ENCODE peak calls at places on chromosomes 1 and 21, in five cellular contexts. R is heart left ventricle, V is hepatocyte, Q is H1, Z is prostate gland. H is an unnamed sample.

GRCh38 chr1:117638759-117639158 is 32.9 kb downstream of the TENT5C start:
- DNase-seq in Q (no peak), R (no peak), V (no peak), Z (no peak), H (no peak)

GRCh38 chr1:50783286-50783685 is 176.8 kb downstream of the FAF1 start:
- DNase-seq in Z (no peak), Q (no peak), R (no peak), V (no peak), H (no peak)

GRCh38 chr1:202501281-202501680 is 152.8 kb downstream of the PPP1R12B start:
- DNase-seq in V (peak; percentile 23), Q (no peak), R (no peak), Z (peak; percentile 7), H (no peak)

GRCh38 chr1:1483714-1484113 is 12.1 kb downstream of the ATAD3B start:
- DNase-seq in V (no peak), R (no peak), Q (no peak), Z (no peak), H (no peak)

GRCh38 chr1:230900984-230901383 is 32.7 kb upstream of the C1orf198 start:
- DNase-seq in Q (no peak), R (no peak), Z (no peak), V (no peak), H (no peak)

GRCh38 chr1:16012590-16013219 is 5.1 kb downstream of the HSPB7 start:
- DNase-seq in V (peak; percentile 92), R (peak; percentile 81), Z (peak; percentile 54), Q (peak; percentile 64), H (peak; percentile 74)

GRCh38 chr1:115545791-115546733 is 95.7 kb upstream of the VANGL1 start:
- DNase-seq in Q (peak; percentile 56), Z (peak; percentile 30), V (peak; percentile 86), R (peak; percentile 25), H (peak; percentile 68)

GRCh38 chr1:226121587-226122400 is 59.3 kb downstream of the H3-3A start:
- DNase-seq in Z (peak; percentile 60), R (peak; percentile 70), Q (no peak), V (peak; percentile 87), H (peak; percentile 72)

GRCh38 chr1:43358121-43358745 is 548 bp upstream of the CDC20 start:
- DNase-seq in R (no peak), Q (no peak), V (peak; percentile 57), Z (no peak), H (no peak)

GRCh38 chr1:205351984-205352713 is 4.6 kb downstream of the KLHDC8A start:
- DNase-seq in V (peak; percentile 54), Z (no peak), R (no peak), Q (no peak), H (no peak)

GRCh38 chr1:234863596-234863995 is 253.6 kb upstream of the IRF2BP2 start:
- DNase-seq in V (no peak), Q (no peak), Z (peak; percentile 31), R (no peak), H (no peak)

GRCh38 chr21:28636988-28637691 is 355.5 kb downstream of the LTN1 start:
- DNase-seq in Z (no peak), Q (no peak), R (no peak), V (no peak), H (no peak)

GRCh38 chr21:44603911-44604310 is 3.5 kb downstream of the KRTAP10-7 start:
- DNase-seq in Q (no peak), R (no peak), V (no peak), Z (no peak), H (no peak)

GRCh38 chr1:1889090-1889750 is 1.7 kb downstream of the GNB1 start:
- DNase-seq in Z (no peak), V (no peak), R (no peak), Q (no peak), H (no peak)

GRCh38 chr1:37240897-37241296 is 206.6 kb upstream of the GRIK3 start:
- DNase-seq in R (no peak), Q (no peak), Z (no peak), V (no peak), H (no peak)

DNA sequence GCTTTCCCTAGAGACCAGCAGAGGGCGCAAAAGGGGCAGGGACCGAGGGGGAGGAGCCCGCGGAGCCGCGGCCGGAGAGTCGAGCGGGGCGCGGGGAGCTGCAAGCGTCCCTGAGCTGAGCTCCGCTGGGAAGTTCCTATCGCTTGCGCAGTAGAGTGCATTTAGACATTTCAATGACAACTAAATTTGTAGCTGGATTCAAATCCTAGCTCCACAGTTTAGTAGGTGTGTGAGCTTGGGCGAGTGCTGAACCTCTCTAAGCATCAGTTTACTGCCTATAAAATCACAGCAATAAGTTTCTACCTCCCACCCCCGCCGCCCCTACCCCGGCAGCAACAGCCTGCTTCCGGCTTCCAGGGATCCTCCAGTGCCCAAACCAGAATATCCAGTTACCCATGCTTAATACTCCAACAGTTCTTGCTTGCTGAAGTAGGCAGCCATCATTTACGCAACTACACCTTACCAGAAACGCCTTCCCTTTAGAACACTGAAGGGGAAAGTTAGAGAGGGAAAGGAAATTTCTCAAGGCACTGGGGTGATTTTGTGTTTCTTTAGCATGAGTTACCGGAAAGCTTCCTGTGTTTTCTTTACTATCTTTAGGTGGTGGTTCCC is 9.1 kb downstream of the TLR5 start:
- DNase-seq in Z (peak; percentile 89), Q (peak; percentile 70), R (peak; percentile 84), V (peak; percentile 94), H (peak; percentile 91)
- H3K27me3 ChIP-seq in Z (no peaks in the 10 kb centered on the region), Q (peaks cover 7% of the 10 kb centered on the region), R (no peaks in the 10 kb centered on the region), V (no peaks in the 10 kb centered on the region), H (no peaks in the 10 kb centered on the region)

DNA sequence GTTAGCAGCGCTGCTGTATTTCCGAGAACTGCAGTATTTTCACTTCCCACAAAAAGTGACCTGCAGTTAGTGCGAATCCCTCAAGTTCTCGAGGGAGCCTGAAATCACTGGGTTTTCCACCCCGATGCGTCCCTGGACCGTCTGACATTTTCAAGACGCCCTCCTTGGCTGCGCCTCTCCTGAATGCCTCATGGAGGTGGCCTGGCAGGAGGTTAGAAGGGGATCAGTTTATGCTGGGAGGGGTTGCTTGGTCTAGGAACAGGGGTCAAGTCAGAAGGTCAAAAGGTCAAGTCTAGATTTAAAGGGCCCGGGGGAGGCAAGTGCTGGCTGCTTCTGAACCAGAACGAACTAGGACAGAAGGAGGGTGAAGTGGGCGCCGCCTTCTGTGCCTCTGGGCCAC is 176.8 kb downstream of the PRDM16 start:
- DNase-seq in R (no peak), V (no peak), Q (no peak), Z (no peak), H (no peak)
- H3K27ac ChIP-seq in R (no peak overlapping the region), V (no peak overlapping the region), Q (no peak overlapping the region), Z (no peak overlapping the region), H (no peak overlapping the region)

GRCh38 chr1:242579528-242580235 is 55.2 kb upstream of the PLD5 start:
- DNase-seq in Q (no peak), R (no peak), Z (no peak), V (no peak), H (no peak)
- H3K27me3 ChIP-seq in Q (no peaks in the 10 kb centered on the region), R (no peaks in the 10 kb centered on the region), Z (no peaks in the 10 kb centered on the region), V (no peaks in the 10 kb centered on the region), H (no peaks in the 10 kb centered on the region)

DNA sequence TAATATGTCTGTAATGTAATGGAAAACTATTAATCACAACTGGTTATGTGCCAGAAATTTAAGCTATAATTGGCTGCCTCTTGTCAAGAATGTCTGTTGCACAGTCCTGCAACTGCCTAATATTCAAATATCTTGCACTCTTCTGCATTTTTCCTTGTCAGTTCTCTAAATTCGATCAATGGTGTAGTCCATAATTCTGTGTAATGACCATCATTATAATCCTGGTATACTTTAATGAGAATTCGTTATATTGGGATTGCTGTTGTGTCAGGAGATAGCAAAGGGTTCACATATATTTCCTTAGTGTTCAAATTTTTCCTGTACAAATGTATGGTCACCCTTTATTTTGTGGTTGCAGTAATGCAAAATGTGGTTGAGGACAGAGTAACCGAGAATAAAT is 4.8 kb downstream of the NTNG1 start:
- DNase-seq in R (no peak), Q (no peak), Z (no peak), V (no peak), H (no peak)
- H3K27ac ChIP-seq in R (no peak overlapping the region), Q (no peak overlapping the region), Z (no peak overlapping the region), V (no peak overlapping the region), H (no peak overlapping the region)

GRCh38 chr1:90731382-90732050 is 14.4 kb upstream of the BARHL2 start:
- DNase-seq in Q (no peak), V (no peak), R (no peak), Z (no peak), H (no peak)
- H3K27me3 ChIP-seq in Q (peaks cover 73% of the 10 kb centered on the region), V (peaks cover 95% of the 10 kb centered on the region), R (peaks cover 97% of the 10 kb centered on the region), Z (peaks cover 33% of the 10 kb centered on the region), H (peaks cover 69% of the 10 kb centered on the region)

GRCh38 chr1:168972887-168973286 is 133.6 kb upstream of the ATP1B1 start:
- DNase-seq in V (no peak), Z (peak; percentile 33), Q (no peak), R (no peak), H (no peak)
- H3K27ac ChIP-seq in V (no peak overlapping the region), Z (no peak overlapping the region), Q (no peak overlapping the region), R (no peak overlapping the region), H (no peak overlapping the region)

DNA sequence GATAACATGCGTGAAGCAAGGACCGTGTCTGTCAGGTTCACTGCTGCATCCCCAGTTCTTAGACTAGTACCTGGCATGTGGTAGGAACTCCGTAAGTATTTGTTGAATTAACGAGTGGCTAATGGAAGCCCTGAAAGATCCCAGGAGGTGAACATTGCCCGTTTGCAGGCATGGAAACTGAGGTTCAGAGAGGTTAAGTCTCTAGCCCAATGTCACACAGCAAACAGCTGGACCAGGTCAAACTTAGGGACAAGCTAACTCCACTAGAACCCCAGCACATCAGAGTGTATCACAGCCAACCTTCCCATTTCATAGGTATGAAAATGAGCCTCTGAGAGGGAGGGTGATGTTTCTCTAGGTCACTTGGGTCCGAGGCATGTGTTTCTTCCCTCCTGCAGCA is 27.6 kb downstream of the RAP1GAP start:
- DNase-seq in Z (no peak), Q (no peak), R (no peak), V (no peak), H (no peak)
- H3K27me3 ChIP-seq in Z (no peaks in the 10 kb centered on the region), Q (no peaks in the 10 kb centered on the region), R (no peaks in the 10 kb centered on the region), V (no peaks in the 10 kb centered on the region), H (no peaks in the 10 kb centered on the region)

GRCh38 chr1:228210684-228211083 is 2.8 kb downstream of the OBSCN start:
- DNase-seq in V (no peak), Q (no peak), Z (no peak), R (no peak), H (no peak)

GRCh38 chr1:228210076-228210651 is 2.3 kb downstream of the OBSCN start:
- DNase-seq in V (peak; percentile 74), R (peak; percentile 52), Q (no peak), Z (no peak), H (peak; percentile 51)

GRCh38 chr1:228212415-228212965 is 4.6 kb downstream of the OBSCN start:
- DNase-seq in Z (no peak), R (no peak), Q (no peak), V (peak; percentile 28), H (no peak)

GRCh38 chr1:228211871-228212414 is 4.1 kb downstream of the OBSCN start:
- DNase-seq in Z (no peak), V (no peak), R (no peak), Q (no peak), H (no peak)

DNA sequence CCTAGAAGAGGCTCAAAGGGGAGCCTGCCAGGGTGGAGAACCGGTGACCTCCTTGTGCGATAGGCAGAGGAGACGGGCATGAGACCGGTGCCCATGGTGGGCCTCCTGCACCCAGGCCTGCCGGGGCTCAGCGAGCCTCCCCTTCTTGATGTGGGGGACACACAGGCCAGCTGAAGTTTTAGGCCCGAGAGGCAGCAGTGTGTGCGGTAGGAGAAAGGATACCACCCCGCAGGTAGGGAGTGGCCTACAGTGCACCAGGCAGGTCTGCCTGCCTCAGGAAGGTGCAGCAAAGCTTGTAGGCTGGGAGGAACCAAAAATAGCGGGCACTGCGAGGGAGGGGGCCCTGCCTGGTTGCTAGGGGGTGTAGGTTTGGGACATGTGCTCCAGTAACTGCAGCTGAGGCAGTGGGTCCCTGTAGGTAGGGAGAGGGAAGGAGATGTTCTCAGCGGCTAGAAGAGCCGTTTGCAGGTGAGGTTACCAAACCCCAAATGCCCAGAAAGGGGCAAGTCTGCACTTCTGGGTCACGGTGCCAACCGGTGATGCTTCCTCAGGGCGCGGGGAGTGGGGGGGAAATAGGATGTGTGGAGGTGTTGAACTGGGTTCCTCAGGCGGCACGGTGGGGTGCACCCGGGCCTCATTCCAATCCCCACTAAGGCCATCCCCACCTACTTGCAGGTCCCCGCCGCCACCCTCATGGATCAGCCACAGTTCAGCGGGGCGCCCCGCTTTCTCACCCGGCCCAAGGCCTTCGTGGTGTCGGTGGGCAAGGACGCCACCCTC is 3.4 kb downstream of the OBSCN start:
- DNase-seq in Z (no peak), V (no peak), R (peak; percentile 16), Q (no peak), H (no peak)
- H3K27ac ChIP-seq in Z (no peak overlapping the region), V (no peak overlapping the region), R (peak overlapping the region; percentile 99), Q (no peak overlapping the region), H (no peak overlapping the region)

H was measured in tibial artery.